ENCODE peak calls at places on chromosomes 5 and 9, in nine cellular contexts. Q is fibroblast of lung; V is body of pancreas; W is stomach; D is neuronal stem cell; N is H9; M is K562; I is heart left ventricle; O is CD8-positive, alpha-beta memory T cell. C is an unnamed sample. For H3K4me1, the result is how much of the 10 kb centered on the place peaks cover.

GRCh38 chr5:140113180-140113698 is 670 bp upstream of the PURA start:
- DNase-seq in V (no peak), D (no peak), W (no peak), O (peak), N (peak), Q (no peak), M (peak), I (peak), C (peak)

GRCh38 chr5:67366256-67366655 is 169.7 kb upstream of the CD180 start:
- DNase-seq in D (no peak), O (no peak), N (no peak), I (no peak), Q (no peak), M (no peak), V (no peak), W (no peak), C (no peak)

GRCh38 chr9:133454943-133455673 is 4.7 kb upstream of the CACFD1 start:
- DNase-seq in Q (no peak), V (no peak), I (no peak), D (no peak), M (no peak), N (no peak), O (no peak), W (no peak), C (no peak)

GRCh38 chr5:60161340-60161934 is 267.9 kb upstream of the PDE4D start:
- DNase-seq in N (no peak), M (no peak), V (no peak), I (no peak), Q (peak), O (no peak), W (no peak), D (no peak), C (no peak)

GRCh38 chr9:81685763-81686613 is 3.4 kb downstream of the TLE1 start:
- DNase-seq in V (peak), N (no peak), Q (peak), D (no peak), I (no peak), M (no peak), O (no peak), W (no peak), C (peak)

GRCh38 chr5:150587830-150588494 is 52.5 kb upstream of the SYNPO start:
- DNase-seq in M (no peak), Q (peak), W (no peak), I (no peak), V (no peak), D (no peak), O (no peak), N (no peak), C (no peak)

GRCh38 chr5:117414926-117415325 is 840.3 kb upstream of the SEMA6A start:
- DNase-seq in D (no peak), V (no peak), M (no peak), O (no peak), Q (no peak), I (no peak), N (no peak), W (no peak), C (no peak)

GRCh38 chr9:113468716-113469448 is 5.4 kb downstream of the RGS3 start:
- DNase-seq in Q (no peak), I (no peak), M (no peak), W (no peak), O (no peak), D (no peak), V (peak), N (no peak), C (no peak)

GRCh38 chr5:45205403-45205961 is 396.7 kb downstream of the MRPS30 start:
- DNase-seq in O (no peak), I (no peak), V (no peak), M (no peak), Q (no peak), N (peak), D (no peak), W (no peak), C (no peak)

GRCh38 chr9:16612627-16613026 is 257.8 kb downstream of the BNC2 start:
- DNase-seq in M (no peak), O (no peak), W (no peak), Q (peak), V (no peak), I (no peak), D (no peak), N (no peak), C (no peak)

GRCh38 chr9:121837113-121838010 is 185.9 kb downstream of the DAB2IP start:
- DNase-seq in D (no peak), N (no peak), Q (peak), W (peak), V (no peak), M (no peak), I (peak), O (no peak), C (no peak)

GRCh38 chr9:3888496-3888858 is 362.7 kb upstream of the RFX3 start:
- DNase-seq in O (no peak), N (no peak), D (no peak), W (no peak), V (no peak), I (no peak), M (no peak), Q (no peak), C (no peak)
- H3K4me1 ChIP-seq in O (under half), N (under half), D (under half), W (under half), V (under half), I (under half), M (under half), Q (under half), C (under half)

DNA sequence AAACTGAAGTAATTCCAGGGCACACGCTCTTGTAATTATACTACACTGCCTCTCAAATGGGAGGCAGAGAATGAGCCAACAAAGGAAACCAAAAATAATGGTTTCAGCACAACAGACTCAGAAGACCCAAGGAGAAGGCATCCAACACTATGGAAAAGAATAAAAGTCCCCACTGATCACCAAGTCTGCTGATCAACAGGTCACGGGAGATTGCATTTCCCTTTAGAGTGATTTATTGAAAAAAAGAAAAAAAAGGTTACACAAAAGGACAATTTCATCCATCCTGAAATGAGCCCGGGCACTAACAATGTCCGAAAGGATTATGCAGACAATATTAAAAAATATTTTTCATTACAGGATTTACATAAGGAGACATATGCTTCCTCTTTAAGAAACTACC is 28.8 kb downstream of the MYO10 start:
- DNase-seq in D (no peak), O (no peak), I (no peak), V (no peak), M (no peak), N (no peak), Q (no peak), W (no peak), C (no peak)
- H3K4me1 ChIP-seq in D (under half), O (under half), I (under half), V (half or more), M (under half), N (under half), Q (under half), W (under half), C (under half)

GRCh38 chr9:92723801-92724323 is 40.8 kb downstream of the BICD2 start:
- DNase-seq in O (no peak), D (no peak), I (no peak), Q (no peak), N (no peak), M (no peak), V (no peak), W (peak), C (no peak)

GRCh38 chr9:92725726-92726125 is 38.9 kb downstream of the BICD2 start:
- DNase-seq in W (peak), I (no peak), Q (no peak), O (no peak), D (no peak), N (no peak), M (no peak), V (no peak), C (no peak)

GRCh38 chr9:92726348-92726747 is 38.3 kb downstream of the BICD2 start:
- DNase-seq in I (no peak), Q (no peak), V (no peak), O (no peak), D (no peak), W (peak), N (no peak), M (no peak), C (no peak)

GRCh38 chr9:92724528-92725265 is 39.9 kb downstream of the BICD2 start:
- DNase-seq in D (no peak), N (peak), I (no peak), Q (no peak), M (no peak), O (no peak), V (no peak), W (peak), C (no peak)

DNA sequence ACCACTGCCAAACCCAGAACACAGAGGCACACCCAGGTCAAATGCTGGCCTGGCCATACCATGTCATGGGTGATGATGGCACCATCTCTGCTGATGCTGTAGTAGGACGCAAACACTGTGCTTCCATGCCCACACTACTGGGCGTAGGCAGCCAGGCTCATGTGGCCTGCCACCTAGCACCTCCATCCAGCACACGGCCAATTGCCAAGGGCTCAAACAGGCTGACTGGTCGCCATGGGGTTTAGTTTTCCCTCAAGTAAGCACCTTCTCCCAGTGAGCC is 39.4 kb downstream of the BICD2 start:
- DNase-seq in I (no peak), M (no peak), O (no peak), W (peak), Q (no peak), N (peak), D (no peak), V (no peak), C (no peak)
- H3K4me1 ChIP-seq in I (under half), M (under half), O (under half), W (under half), Q (under half), N (under half), D (under half), V (under half), C (under half)

DNA sequence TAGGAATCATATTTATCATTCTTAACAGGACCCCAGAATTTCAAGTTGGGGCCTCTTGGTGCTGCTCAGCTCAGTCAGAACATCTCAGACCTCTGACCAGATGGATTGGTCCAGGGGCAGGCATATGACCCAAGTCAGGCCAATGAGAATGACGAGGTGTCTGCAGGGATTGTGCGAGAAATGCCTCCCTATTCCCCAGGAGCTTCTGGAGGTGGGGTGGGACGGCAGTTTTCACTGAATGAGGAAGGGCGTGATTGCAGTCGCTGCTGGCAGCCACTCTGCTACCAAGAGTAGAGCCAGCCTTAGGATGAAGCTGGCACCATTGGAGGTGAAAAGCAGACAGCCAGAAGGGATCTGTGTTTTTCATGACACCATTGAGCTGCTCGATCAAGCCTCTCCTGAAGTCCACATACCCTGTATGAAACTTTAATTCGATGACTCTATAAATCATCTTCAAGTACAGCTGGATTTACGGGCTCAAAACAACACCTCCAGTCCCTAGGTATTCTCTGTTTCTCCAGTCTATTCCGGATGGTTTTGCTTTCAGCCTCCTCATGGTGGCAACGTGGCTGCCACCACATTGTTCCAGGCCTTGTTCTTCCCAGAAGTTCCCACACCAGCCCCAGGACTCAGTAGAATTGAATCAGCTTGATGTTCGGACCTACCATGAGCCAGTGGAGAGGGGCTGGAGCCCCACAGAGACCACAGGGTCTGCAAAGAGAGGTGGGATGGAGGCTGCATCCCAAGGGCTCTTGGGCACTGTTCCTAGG is 70.2 kb upstream of the ADAMTS2 start:
- DNase-seq in M (no peak), D (no peak), Q (no peak), V (no peak), O (no peak), W (no peak), I (no peak), N (no peak), C (no peak)
- H3K4me1 ChIP-seq in M (under half), D (under half), Q (under half), V (under half), O (under half), W (under half), I (under half), N (under half), C (under half)

GRCh38 chr5:79971156-79971555 is 19.9 kb downstream of the MTX3 start:
- DNase-seq in I (no peak), D (no peak), W (no peak), N (no peak), O (no peak), M (no peak), V (no peak), Q (peak), C (no peak)
- H3K4me1 ChIP-seq in I (under half), D (under half), W (under half), N (under half), O (under half), M (under half), V (under half), Q (under half), C (under half)